ENCODE peak calls at places on chromosomes 4 and X, in six cellular contexts. L is choroid plexus epithelial cell, O is left lung, Q is brain microvascular endothelial cell, C is BJ, V is fibroblast of the aortic adventitia. D is an unnamed sample.

GRCh38 chr4:110091426-110091825 is 107.0 kb downstream of the ELOVL6 start:
- DNase-seq in V (peak; percentile 71), Q (peak; percentile 78), C (no peak), L (peak; percentile 85), O (no peak), D (no peak)

GRCh38 chr4:42786350-42787070 is 106.0 kb upstream of the GRXCR1 start:
- DNase-seq in O (peak; percentile 73), L (no peak), V (no peak), Q (no peak), C (no peak), D (no peak)

GRCh38 chr4:89109841-89110540 is 1.3 kb upstream of the TIGD2 start:
- DNase-seq in C (no peak), V (peak; percentile 14), L (peak; percentile 23), O (no peak), Q (no peak), D (no peak)

GRCh38 chr4:70842761-70843435 is 3.2 kb upstream of the GRSF1 start:
- DNase-seq in O (no peak), L (no peak), C (no peak), Q (no peak), V (no peak), D (no peak)

GRCh38 chr4:69649207-69649606 is 3.8 kb downstream of the UGT2A1 start:
- DNase-seq in Q (no peak), L (no peak), O (no peak), V (no peak), C (no peak), D (no peak)

GRCh38 chrX:18886005-18886343 is 97.9 kb downstream of the PHKA2 start:
- DNase-seq in L (no peak), V (no peak), O (no peak), Q (no peak), C (no peak), D (no peak)

GRCh38 chrX:47515941-47516649 is 33.1 kb upstream of the ZNF41 start:
- DNase-seq in O (no peak), C (peak; percentile 11), V (no peak), L (peak; percentile 68), Q (peak; percentile 65), D (no peak)

GRCh38 chrX:84160736-84161135 is 27.3 kb downstream of the RPS6KA6 start:
- DNase-seq in L (no peak), C (no peak), V (no peak), Q (no peak), O (no peak), D (no peak)

GRCh38 chrX:130909469-130910136 is 6.6 kb upstream of the ENOX2 start:
- DNase-seq in V (peak; percentile 24), L (no peak), C (no peak), O (no peak), Q (peak; percentile 7), D (no peak)

GRCh38 chrX:40866878-40867277 is 131.5 kb upstream of the MED14 start:
- DNase-seq in C (no peak), V (peak; percentile 63), L (peak; percentile 17), O (no peak), Q (no peak), D (no peak)

GRCh38 chr4:25667931-25668557 is 12.4 kb downstream of the SLC34A2 start:
- DNase-seq in V (peak; percentile 56), L (peak; percentile 37), C (no peak), O (no peak), Q (peak; percentile 5), D (no peak)

GRCh38 chrX:15170927-15171326 is 99.0 kb downstream of the ASB9 start:
- DNase-seq in C (no peak), O (no peak), L (no peak), Q (no peak), V (no peak), D (no peak)

GRCh38 chr4:86608757-86609375 is 14.8 kb downstream of the PTPN13 start:
- DNase-seq in V (no peak), C (no peak), L (no peak), Q (no peak), O (no peak), D (no peak)

GRCh38 chr4:86603486-86603885 is 9.4 kb downstream of the PTPN13 start:
- DNase-seq in O (no peak), C (no peak), L (no peak), V (no peak), Q (no peak), D (no peak)

DNA sequence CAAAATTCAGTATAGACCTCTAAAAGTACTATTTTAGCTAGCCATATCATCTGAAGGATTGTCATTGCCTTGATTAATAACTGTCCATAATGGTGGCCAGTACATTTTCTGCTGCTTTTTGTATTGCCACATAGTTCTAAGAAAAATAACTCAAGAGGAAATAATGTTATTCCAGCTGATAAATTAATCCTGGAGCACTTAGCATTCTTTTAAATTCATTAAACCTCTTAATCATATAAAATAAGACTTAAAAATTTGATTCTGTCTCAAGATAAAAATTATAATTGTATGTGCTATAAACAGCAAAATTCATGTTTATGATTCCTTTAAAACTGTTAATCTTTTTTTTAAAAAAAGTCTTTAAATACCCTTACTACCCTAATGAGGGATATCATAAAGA is 12.7 kb downstream of the PTPN13 start:
- DNase-seq in L (no peak), C (no peak), Q (no peak), V (no peak), O (no peak), D (no peak)
- TF ChIP-seq CTCF in L (no peak), C (no peak), Q (no peak), V (no peak), O (no peak), D (no peak)

GRCh38 chrX:63012574-63012973 is 338.6 kb downstream of the SPIN4 start:
- DNase-seq in L (no peak), C (no peak), Q (no peak), V (no peak), O (no peak), D (no peak)
- TF ChIP-seq CTCF in L (no peak), C (no peak), Q (no peak), V (no peak), O (no peak), D (no peak)

DNA sequence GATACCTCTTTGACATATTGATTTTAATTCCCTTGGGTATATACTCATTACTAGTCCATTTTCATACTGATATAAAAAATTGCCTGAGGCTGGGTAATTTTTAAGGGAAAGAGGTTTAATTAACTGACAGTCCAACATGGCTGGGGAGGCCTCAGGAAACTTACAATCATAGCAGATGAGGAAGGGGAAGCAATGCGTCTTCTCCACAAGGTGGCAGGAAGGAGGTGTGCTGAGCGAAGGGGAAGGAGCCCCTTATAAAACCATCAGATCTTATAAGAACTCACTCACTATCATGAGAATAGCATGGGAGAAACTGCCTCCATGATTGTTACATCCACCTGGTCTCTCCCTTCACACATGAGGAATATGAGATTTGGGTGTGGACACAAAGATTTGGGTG is 42.4 kb downstream of the MSX1 start:
- DNase-seq in O (no peak), Q (no peak), V (no peak), C (no peak), L (no peak), D (no peak)
- TF ChIP-seq CTCF in O (no peak), Q (peak; percentile 27), V (peak; percentile 28), C (no peak), L (peak; percentile 12), D (no peak)

DNA sequence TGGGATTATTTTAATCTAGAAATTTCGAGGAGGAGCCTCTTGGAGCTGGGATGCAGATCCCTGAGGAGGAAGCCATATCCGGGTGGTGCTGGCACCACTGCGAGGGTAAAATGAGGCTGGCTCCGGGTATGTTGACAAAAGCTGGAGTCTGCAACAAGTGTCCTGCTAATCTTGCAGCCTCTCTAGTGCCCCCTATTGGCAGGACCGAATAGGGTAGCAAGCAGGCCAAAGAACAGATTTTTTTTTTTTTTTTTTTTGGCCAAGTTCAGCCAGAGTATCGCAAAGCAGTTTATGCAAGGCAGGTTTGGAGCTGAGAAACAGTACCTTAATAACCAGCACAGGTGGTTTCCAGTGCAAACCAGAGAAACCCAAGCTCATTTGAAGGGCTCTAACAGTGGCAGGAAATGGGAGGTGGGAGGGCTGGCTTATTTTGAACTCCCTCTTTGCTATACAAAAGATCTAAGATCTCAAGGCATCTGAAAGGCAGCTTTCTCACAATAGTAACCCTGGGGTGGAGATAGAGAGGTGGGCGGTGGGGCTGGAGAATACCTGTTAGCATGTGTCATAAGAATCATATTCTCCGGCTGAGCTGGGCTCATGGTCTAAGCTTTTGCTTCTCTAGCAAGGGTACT is 38.2 kb upstream of the OCIAD2 start:
- DNase-seq in Q (no peak), C (no peak), V (no peak), O (no peak), L (no peak), D (no peak)
- TF ChIP-seq CTCF in Q (peak; percentile 60), C (peak; percentile 31), V (peak; percentile 36), O (no peak), L (peak; percentile 37), D (peak; percentile 50)

GRCh38 chr4:127965062-127965802 is at the start of the genes ABHD18 and MFSD8:
- DNase-seq in Q (peak; percentile 98), L (peak; percentile 100), C (peak; percentile 95), V (peak; percentile 99), O (peak; percentile 100), D (peak; percentile 94)
- TF ChIP-seq CTCF in Q (peak; percentile 65), L (peak; percentile 66), C (peak; percentile 61), V (peak; percentile 54), O (no peak), D (peak; percentile 18)

GRCh38 chrX:97850911-97851310 is 967.2 kb downstream of the RPA4 start:
- DNase-seq in Q (no peak), L (no peak), V (no peak), O (no peak), C (no peak), D (no peak)
- TF ChIP-seq CTCF in Q (no peak), L (no peak), V (no peak), O (no peak), C (no peak), D (no peak)

GRCh38 chr4:3767569-3768288 is 1.5 kb downstream of the ADRA2C start:
- DNase-seq in C (no peak), O (no peak), L (peak; percentile 10), V (peak; percentile 4), Q (no peak), D (no peak)
- TF ChIP-seq CTCF in C (no peak), O (no peak), L (no peak), V (no peak), Q (peak; percentile 9), D (peak; percentile 31)

DNA sequence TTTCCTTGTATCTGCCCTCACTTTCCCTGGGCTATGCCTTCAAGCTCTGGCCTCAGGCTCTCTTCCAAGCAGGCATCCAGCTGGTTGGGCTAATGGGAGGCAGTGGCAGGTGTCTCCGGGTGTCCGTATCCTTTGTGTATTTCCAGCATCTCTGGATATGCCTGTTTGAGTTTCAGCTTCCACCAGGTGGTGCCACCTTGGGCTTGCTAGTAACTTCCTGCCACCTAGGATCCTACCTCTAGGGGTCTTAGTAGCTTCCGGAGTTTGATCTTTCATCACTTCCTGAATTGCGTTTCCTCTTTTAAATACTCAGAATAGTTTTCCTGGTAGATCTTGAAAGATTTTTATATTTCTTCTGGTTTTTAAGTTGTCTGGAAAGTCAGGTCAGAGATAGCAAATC is 23.2 kb upstream of the ANOS1 start:
- DNase-seq in O (no peak), C (no peak), V (no peak), Q (no peak), L (no peak), D (no peak)
- TF ChIP-seq CTCF in O (no peak), C (no peak), V (no peak), Q (peak; percentile 38), L (peak; percentile 33), D (no peak)

D was measured in mesothelial cell of epicardium.